ENCODE peak calls at places on chromosomes 1 and 21, in six cellular contexts. L is astrocyte of the spinal cord, R is body of pancreas, H is endothelial cell, I is Calu3, K is tibial nerve. Q is an unnamed sample.

GRCh38 chr1:5713101-5713820 is 279.0 kb downstream of the NPHP4 start:
- DNase-seq in L (no peak), R (no peak), H (no peak), I (no peak), K (no peak), Q (no peak)

GRCh38 chr21:35411434-35411833 is 362.3 kb upstream of the RUNX1 start:
- DNase-seq in L (no peak), R (no peak), H (no peak), I (no peak), K (no peak), Q (no peak)

GRCh38 chr21:41435728-41436127 is 9.7 kb downstream of the MX1 start:
- DNase-seq in L (no peak), R (no peak), H (no peak), I (no peak), K (no peak), Q (no peak)

GRCh38 chr1:62397301-62397700 is 39.5 kb upstream of the USP1 start:
- DNase-seq in L (no peak), R (no peak), H (no peak), I (no peak), K (no peak), Q (no peak)

GRCh38 chr1:204711947-204712701 is 26.6 kb upstream of the LRRN2 start:
- DNase-seq in L (no peak), R (no peak), H (no peak), I (no peak), K (no peak), Q (no peak)

GRCh38 chr1:67135354-67135753 is 584 bp upstream of the C1orf141 start:
- DNase-seq in L (peak), R (no peak), H (no peak), I (no peak), K (no peak), Q (no peak)

GRCh38 chr1:186595969-186596368 is 84.3 kb downstream of the PTGS2 start:
- DNase-seq in L (no peak), R (no peak), H (no peak), I (no peak), K (no peak), Q (no peak)

GRCh38 chr1:246567258-246568235 is 1.3 kb downstream of the CNST start:
- DNase-seq in L (peak), R (no peak), H (no peak), I (no peak), K (no peak), Q (no peak)

GRCh38 chr1:154520333-154520732 is 18.1 kb upstream of the SHE start:
- DNase-seq in L (no peak), R (no peak), H (no peak), I (no peak), K (no peak), Q (no peak)

GRCh38 chr1:36321119-36321951 is 2.1 kb downstream of the EVA1B start:
- DNase-seq in L (peak), R (peak), H (peak), I (no peak), K (peak), Q (peak)

GRCh38 chr1:202281316-202282016 is 60.3 kb downstream of the UBE2T start:
- DNase-seq in L (peak), R (no peak), H (no peak), I (no peak), K (no peak), Q (no peak)

GRCh38 chr1:168300626-168301025 is 19.9 kb downstream of the TBX19 start:
- DNase-seq in L (no peak), R (no peak), H (no peak), I (no peak), K (no peak), Q (no peak)

GRCh38 chr1:26790551-26790953 is 2.8 kb downstream of the PIGV start:
- DNase-seq in L (no peak), R (no peak), H (no peak), I (no peak), K (no peak), Q (no peak)

GRCh38 chr1:218299416-218299815 is 14.3 kb downstream of the RRP15 start:
- DNase-seq in L (peak), R (no peak), H (no peak), I (no peak), K (no peak), Q (no peak)

GRCh38 chr1:93346472-93346991 is 825 bp downstream of the DR1 start:
- DNase-seq in L (peak), R (no peak), H (peak), I (peak), K (no peak), Q (no peak)

GRCh38 chr21:42097860-42098259 is 26.7 kb downstream of the UMODL1 start:
- DNase-seq in L (peak), R (no peak), H (peak), I (peak), K (peak), Q (no peak)

GRCh38 chr1:183180213-183180612 is 5.9 kb upstream of the LAMC2 start:
- DNase-seq in L (peak), R (peak), H (no peak), I (peak), K (peak), Q (no peak)

GRCh38 chr21:45841033-45841432 is 140.5 kb upstream of the COL6A1 start:
- DNase-seq in L (peak), R (no peak), H (no peak), I (no peak), K (no peak), Q (no peak)

GRCh38 chr1:27724961-27725373 is 794 bp upstream of the FAM76A start:
- DNase-seq in L (no peak), R (peak), H (no peak), I (peak), K (peak), Q (no peak)

GRCh38 chr1:45925728-45926287 is 122.4 kb downstream of the MAST2 start:
- DNase-seq in L (no peak), R (peak), H (no peak), I (no peak), K (no peak), Q (no peak)

GRCh38 chr1:101302831-101303511 is 66.2 kb downstream of the S1PR1 start:
- DNase-seq in L (peak), R (no peak), H (no peak), I (no peak), K (no peak), Q (no peak)

GRCh38 chr1:239368436-239369109 is 17.8 kb upstream of the CHRM3 start:
- DNase-seq in L (no peak), R (peak), H (no peak), I (peak), K (no peak), Q (no peak)

GRCh38 chr21:45873418-45873817 is 108.2 kb upstream of the COL6A1 start:
- DNase-seq in L (no peak), R (no peak), H (no peak), I (no peak), K (no peak), Q (no peak)

GRCh38 chr1:246297314-246298273 is 209.5 kb downstream of the SMYD3 start:
- DNase-seq in L (no peak), R (no peak), H (no peak), I (no peak), K (no peak), Q (no peak)

GRCh38 chr1:196608401-196609113 is at the start of gene KCNT2:
- DNase-seq in L (peak), R (peak), H (peak), I (peak), K (peak), Q (peak)

GRCh38 chr1:54488831-54489626 is 59.0 kb upstream of the ACOT11 start:
- DNase-seq in L (peak), R (peak), H (peak), I (peak), K (peak), Q (peak)

GRCh38 chr1:101293461-101294045 is 56.7 kb downstream of the S1PR1 start:
- DNase-seq in L (peak), R (no peak), H (no peak), I (no peak), K (no peak), Q (no peak)

GRCh38 chr21:32611471-32611997 is 643 bp downstream of the CFAP298 start:
- DNase-seq in L (peak), R (peak), H (peak), I (peak), K (no peak), Q (no peak)

GRCh38 chr1:184649500-184649899 is 105.2 kb downstream of the EDEM3 start:
- DNase-seq in L (no peak), R (no peak), H (no peak), I (no peak), K (no peak), Q (no peak)

GRCh38 chr21:15653710-15654109 is 76.1 kb upstream of the USP25 start:
- DNase-seq in L (no peak), R (no peak), H (no peak), I (no peak), K (no peak), Q (no peak)

GRCh38 chr1:46399307-46399706 is 5.2 kb downstream of the FAAH start:
- DNase-seq in L (no peak), R (no peak), H (no peak), I (no peak), K (no peak), Q (no peak)

GRCh38 chr1:184615301-184615700 is 139.4 kb downstream of the EDEM3 start:
- DNase-seq in L (no peak), R (no peak), H (no peak), I (no peak), K (no peak), Q (no peak)

GRCh38 chr1:219206350-219206749 is 32.7 kb downstream of the LYPLAL1 start:
- DNase-seq in L (no peak), R (no peak), H (no peak), I (no peak), K (no peak), Q (no peak)

GRCh38 chr1:209808059-209808494 is 2.1 kb upstream of the IRF6 start:
- DNase-seq in L (peak), R (no peak), H (no peak), I (peak), K (no peak), Q (no peak)

GRCh38 chr1:54137532-54138061 is 15.2 kb downstream of the CDCP2 start:
- DNase-seq in L (peak), R (no peak), H (no peak), I (no peak), K (no peak), Q (no peak)

GRCh38 chr21:18443686-18444085 is 40.1 kb upstream of the TMPRSS15 start:
- DNase-seq in L (no peak), R (no peak), H (no peak), I (no peak), K (no peak), Q (no peak)

GRCh38 chr21:18443085-18443484 is 39.5 kb upstream of the TMPRSS15 start:
- DNase-seq in L (no peak), R (no peak), H (no peak), I (no peak), K (no peak), Q (no peak)
- TF ChIP-seq CTCF in L (no peak), R (no peak), H (no peak), I (no peak), K (no peak), Q (no peak)

DNA sequence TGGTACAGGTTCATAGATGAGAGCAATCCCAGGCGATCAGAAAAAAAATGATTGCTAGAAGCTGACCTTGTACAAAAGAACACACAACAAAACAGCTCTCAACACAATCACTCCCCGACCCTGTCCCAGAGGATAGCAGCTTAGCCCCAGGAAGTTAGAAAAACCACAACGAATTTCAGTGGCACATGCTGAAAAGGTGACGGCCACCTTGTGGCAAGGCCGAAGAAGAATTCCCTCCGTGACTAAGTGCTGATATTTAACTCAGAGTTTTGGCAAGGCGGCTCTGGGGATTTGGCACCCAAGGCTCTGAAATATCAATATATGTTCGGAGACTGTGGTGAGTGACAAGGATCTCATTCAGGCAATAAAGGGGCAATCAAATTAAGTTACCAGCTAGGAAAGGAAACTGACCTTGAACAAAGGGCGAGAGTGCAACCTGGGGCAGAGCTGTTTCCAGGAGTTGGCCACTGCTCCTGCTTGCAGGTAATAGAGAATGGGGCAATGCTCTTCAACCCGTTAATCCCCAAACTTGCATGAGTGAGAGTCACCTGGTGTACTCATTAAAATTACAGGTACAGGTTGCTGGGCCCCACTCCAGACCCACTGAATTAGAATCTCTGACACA is 96.2 kb downstream of the BEND5 start:
- DNase-seq in L (no peak), R (no peak), H (no peak), I (no peak), K (no peak), Q (no peak)
- TF ChIP-seq CTCF in L (no peak), R (peak), H (no peak), I (no peak), K (no peak), Q (no peak)

DNA sequence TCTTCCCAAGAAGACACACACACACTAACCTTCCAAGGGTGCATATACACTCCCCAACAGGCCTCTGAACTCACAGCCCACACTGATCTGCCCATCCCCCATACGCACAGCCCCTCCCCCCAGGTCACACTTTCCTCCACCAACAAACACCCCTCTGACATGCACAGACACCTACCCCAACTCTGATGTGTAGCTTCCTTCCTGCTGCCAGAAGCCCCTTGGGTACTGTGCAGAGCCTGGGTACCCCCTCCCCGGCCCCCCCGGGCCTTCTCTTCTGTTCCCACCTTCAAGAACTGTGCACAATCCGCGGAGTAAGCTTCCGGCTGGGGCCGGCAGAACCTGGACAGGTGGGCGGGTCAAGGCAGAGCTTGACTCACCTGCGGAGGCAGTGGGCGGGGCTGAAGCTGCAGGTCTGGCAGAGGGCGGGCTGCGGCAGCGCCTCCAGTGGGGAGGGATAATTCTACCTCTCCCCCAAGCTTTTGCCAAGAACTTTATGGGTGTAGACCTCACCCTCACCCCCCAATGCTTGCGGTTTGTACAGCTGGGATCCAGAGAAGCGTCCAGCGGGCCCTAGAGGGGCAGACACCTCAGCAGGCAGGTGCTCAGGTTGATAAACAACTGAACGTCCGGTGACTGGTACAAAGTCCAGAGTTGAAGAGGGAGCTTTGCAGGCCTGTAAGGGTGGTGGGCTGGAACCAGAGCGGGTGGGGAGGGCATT is at the start of gene C1orf210:
- DNase-seq in L (no peak), R (peak), H (no peak), I (peak), K (no peak), Q (peak)
- TF ChIP-seq CTCF in L (no peak), R (peak), H (no peak), I (peak), K (no peak), Q (no peak)

GRCh38 chr1:166676981-166677380 is 162.3 kb upstream of the POGK start:
- DNase-seq in L (no peak), R (no peak), H (no peak), I (no peak), K (no peak), Q (no peak)
- TF ChIP-seq CTCF in L (no peak), R (no peak), H (no peak), I (no peak), K (no peak), Q (no peak)

GRCh38 chr1:176692988-176693696 is 230.2 kb downstream of the PAPPA2 start:
- DNase-seq in L (no peak), R (no peak), H (no peak), I (no peak), K (no peak), Q (no peak)

GRCh38 chr1:176696109-176696508 is 233.1 kb downstream of the PAPPA2 start:
- DNase-seq in L (peak), R (no peak), H (no peak), I (peak), K (no peak), Q (no peak)

GRCh38 chr1:176696689-176697088 is 233.7 kb downstream of the PAPPA2 start:
- DNase-seq in L (no peak), R (no peak), H (no peak), I (no peak), K (no peak), Q (no peak)

GRCh38 chr1:176693697-176694329 is 230.8 kb downstream of the PAPPA2 start:
- DNase-seq in L (no peak), R (no peak), H (no peak), I (no peak), K (no peak), Q (no peak)

GRCh38 chr1:176694713-176695112 is 231.7 kb downstream of the PAPPA2 start:
- DNase-seq in L (no peak), R (no peak), H (no peak), I (no peak), K (no peak), Q (no peak)
- TF ChIP-seq CTCF in L (no peak), R (no peak), H (no peak), I (no peak), K (no peak), Q (no peak)

GRCh38 chr1:44371206-44371605 is 16.1 kb upstream of the ERI3 start:
- DNase-seq in L (no peak), R (no peak), H (no peak), I (no peak), K (no peak), Q (no peak)

GRCh38 chr1:44368471-44369151 is 13.6 kb upstream of the ERI3 start:
- DNase-seq in L (no peak), R (no peak), H (no peak), I (no peak), K (no peak), Q (no peak)

GRCh38 chr1:44366576-44366975 is 11.5 kb upstream of the ERI3 start:
- DNase-seq in L (no peak), R (no peak), H (no peak), I (no peak), K (no peak), Q (no peak)

DNA sequence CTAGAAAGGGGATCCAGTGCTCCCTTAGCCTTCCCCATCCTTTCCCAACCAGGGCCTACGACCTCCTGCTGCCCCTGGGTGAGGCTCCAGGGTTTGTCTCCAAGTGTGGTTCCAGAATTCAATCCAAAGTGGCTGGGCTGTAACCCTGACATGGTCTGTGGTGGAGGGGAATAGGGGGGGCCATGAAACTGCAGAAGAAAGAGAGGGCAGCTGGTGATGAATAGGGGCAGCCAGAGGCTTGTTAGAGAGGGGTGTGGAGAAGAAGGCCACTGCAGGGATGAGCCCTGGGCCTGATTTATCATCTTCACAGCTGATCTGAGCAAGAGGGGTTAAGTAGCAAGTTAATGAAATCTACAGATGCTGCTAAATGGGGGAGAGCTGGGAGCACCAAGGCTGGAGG is 12.9 kb upstream of the ERI3 start:
- DNase-seq in L (no peak), R (no peak), H (no peak), I (no peak), K (no peak), Q (no peak)
- TF ChIP-seq CTCF in L (no peak), R (no peak), H (no peak), I (no peak), K (no peak), Q (no peak)

DNA sequence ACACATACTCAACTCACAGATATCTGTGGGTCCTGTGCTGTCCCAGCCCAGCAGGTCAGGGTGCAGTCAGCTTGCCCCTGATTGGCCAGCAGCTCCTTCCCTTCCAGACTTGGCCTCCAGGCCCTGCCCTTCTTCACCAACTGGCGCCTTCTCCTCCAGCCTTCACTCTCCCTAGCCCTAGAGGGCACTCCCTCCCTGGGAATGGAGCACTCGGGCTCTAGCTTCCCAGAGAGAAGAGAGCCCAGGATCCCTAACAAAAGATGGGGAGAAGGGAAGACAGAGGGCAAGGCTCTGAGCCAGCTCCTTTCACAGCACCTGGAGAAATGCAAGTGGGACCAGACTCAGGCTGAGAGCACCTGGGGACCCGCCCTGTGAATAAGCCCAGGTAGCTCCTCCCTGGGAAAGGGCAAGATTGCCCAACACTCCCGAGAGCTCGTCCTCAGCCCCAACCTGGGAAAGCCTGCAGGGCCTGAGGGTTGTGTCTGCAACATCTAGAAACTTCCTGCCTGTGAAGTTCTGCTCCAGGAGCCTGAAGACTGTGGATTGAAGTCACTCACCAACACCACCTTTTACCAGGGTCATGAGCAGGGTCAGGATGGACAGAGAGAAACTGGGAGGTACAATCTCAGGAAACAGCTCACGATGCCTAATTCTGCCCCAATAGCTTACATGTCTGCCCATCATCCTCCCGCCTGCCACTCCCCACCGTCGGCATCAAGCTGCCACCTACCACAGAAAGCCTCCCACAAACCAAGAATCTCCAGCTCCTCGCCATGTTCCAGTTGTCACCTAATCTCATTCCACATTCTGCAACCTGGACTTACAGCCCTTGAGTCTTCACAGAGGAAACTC is at the start of gene PGLYRP4:
- DNase-seq in L (no peak), R (no peak), H (no peak), I (no peak), K (no peak), Q (no peak)
- TF ChIP-seq CTCF in L (no peak), R (no peak), H (no peak), I (no peak), K (no peak), Q (no peak)